ENCODE peak calls at places on chromosomes 3 and 15, in four cellular contexts. One of them, this sample, is unnamed.

GRCh38 chr3:89889386-89889785 is 782.0 kb downstream of the EPHA3 start:
- DNase-seq in NB4: no peak
- DNase-seq in body of pancreas: no peak
- DNase-seq in tibial artery: no peak
- DNase-seq in this sample: no peak

GRCh38 chr15:47885921-47886320 is 168.6 kb downstream of the SEMA6D start:
- DNase-seq in NB4: no peak
- DNase-seq in body of pancreas: no peak
- DNase-seq in tibial artery: no peak
- DNase-seq in this sample: no peak

GRCh38 chr3:51434746-51435323 is 43.8 kb downstream of the RBM15B start:
- DNase-seq in NB4: peak
- DNase-seq in body of pancreas: peak
- DNase-seq in tibial artery: no peak
- DNase-seq in this sample: peak

GRCh38 chr3:27171113-27171512 is 198.1 kb downstream of the NEK10 start:
- DNase-seq in NB4: peak
- DNase-seq in body of pancreas: no peak
- DNase-seq in tibial artery: no peak
- DNase-seq in this sample: peak

GRCh38 chr15:64314456-64314855 is 41.5 kb downstream of the CSNK1G1 start:
- DNase-seq in NB4: no peak
- DNase-seq in body of pancreas: no peak
- DNase-seq in tibial artery: no peak
- DNase-seq in this sample: no peak

GRCh38 chr15:38896652-38897051 is 332.0 kb upstream of the RASGRP1 start:
- DNase-seq in NB4: no peak
- DNase-seq in body of pancreas: no peak
- DNase-seq in tibial artery: no peak
- DNase-seq in this sample: no peak

GRCh38 chr3:110420158-110420641 is 651.4 kb upstream of the NECTIN3 start:
- DNase-seq in NB4: no peak
- DNase-seq in body of pancreas: no peak
- DNase-seq in tibial artery: no peak
- DNase-seq in this sample: no peak

GRCh38 chr15:25846377-25846776 is 16.8 kb downstream of the ATP10A start:
- DNase-seq in NB4: no peak
- DNase-seq in body of pancreas: no peak
- DNase-seq in tibial artery: no peak
- DNase-seq in this sample: no peak

GRCh38 chr3:130737622-130738021 is 9.0 kb downstream of the PIK3R4 start:
- DNase-seq in NB4: no peak
- DNase-seq in body of pancreas: no peak
- DNase-seq in tibial artery: no peak
- DNase-seq in this sample: no peak

GRCh38 chr3:135237371-135237770 is 442.3 kb downstream of the EPHB1 start:
- DNase-seq in NB4: peak
- DNase-seq in body of pancreas: no peak
- DNase-seq in tibial artery: no peak
- DNase-seq in this sample: no peak

GRCh38 chr15:99961011-99961441 is 227.8 kb upstream of the LYSMD4 start:
- DNase-seq in NB4: peak
- DNase-seq in body of pancreas: peak
- DNase-seq in tibial artery: peak
- DNase-seq in this sample: peak
- TF ChIP-seq CTCF in NB4: peak
- TF ChIP-seq CTCF in body of pancreas: peak
- TF ChIP-seq CTCF in tibial artery: no peak
- TF ChIP-seq CTCF in this sample: no peak

GRCh38 chr15:50181983-50182232 is at the start of gene SLC27A2:
- DNase-seq in NB4: no peak
- DNase-seq in body of pancreas: peak
- DNase-seq in tibial artery: no peak
- DNase-seq in this sample: no peak
- TF ChIP-seq CTCF in NB4: peak
- TF ChIP-seq CTCF in body of pancreas: peak
- TF ChIP-seq CTCF in tibial artery: no peak
- TF ChIP-seq CTCF in this sample: peak

GRCh38 chr3:55405436-55405835 is 81.7 kb downstream of the WNT5A start:
- DNase-seq in NB4: peak
- DNase-seq in body of pancreas: no peak
- DNase-seq in tibial artery: no peak
- DNase-seq in this sample: no peak
- TF ChIP-seq CTCF in NB4: peak
- TF ChIP-seq CTCF in body of pancreas: no peak
- TF ChIP-seq CTCF in tibial artery: no peak
- TF ChIP-seq CTCF in this sample: no peak

GRCh38 chr15:28989239-28989830 is 103.6 kb downstream of the APBA2 start:
- DNase-seq in NB4: peak
- DNase-seq in body of pancreas: no peak
- DNase-seq in tibial artery: no peak
- DNase-seq in this sample: no peak
- TF ChIP-seq CTCF in NB4: peak
- TF ChIP-seq CTCF in body of pancreas: no peak
- TF ChIP-seq CTCF in tibial artery: no peak
- TF ChIP-seq CTCF in this sample: no peak

DNA sequence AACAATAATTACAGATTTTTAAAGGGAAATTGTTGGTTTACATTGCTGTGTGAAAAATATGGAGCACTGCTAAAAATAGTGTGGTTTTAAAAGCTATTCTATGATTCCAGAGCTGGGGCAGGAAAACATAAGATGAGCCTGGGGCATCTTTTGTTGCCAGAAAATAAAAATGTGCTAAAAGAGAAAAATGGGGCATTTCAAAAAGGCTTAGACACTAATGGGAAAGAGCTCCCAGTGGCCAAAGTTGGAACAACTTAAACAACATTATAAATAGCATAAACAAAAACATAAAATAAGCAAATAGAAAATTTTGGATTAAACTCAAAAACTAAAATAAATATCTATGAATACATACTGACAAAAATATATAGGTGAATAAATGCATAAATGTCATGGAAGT is 478.9 kb downstream of the NLGN1 start:
- DNase-seq in NB4: no peak
- DNase-seq in body of pancreas: no peak
- DNase-seq in tibial artery: no peak
- DNase-seq in this sample: no peak
- TF ChIP-seq CTCF in NB4: peak
- TF ChIP-seq CTCF in body of pancreas: no peak
- TF ChIP-seq CTCF in tibial artery: no peak
- TF ChIP-seq CTCF in this sample: no peak

GRCh38 chr15:88619796-88620195 is 1.3 kb upstream of the AEN start:
- DNase-seq in NB4: no peak
- DNase-seq in body of pancreas: no peak
- DNase-seq in tibial artery: no peak
- DNase-seq in this sample: no peak

GRCh38 chr15:88623061-88623460 is 1.9 kb downstream of the AEN start:
- DNase-seq in NB4: peak
- DNase-seq in body of pancreas: no peak
- DNase-seq in tibial artery: no peak
- DNase-seq in this sample: no peak

GRCh38 chr15:88621789-88622604 is 857 bp downstream of the AEN start:
- DNase-seq in NB4: peak
- DNase-seq in body of pancreas: no peak
- DNase-seq in tibial artery: no peak
- DNase-seq in this sample: peak

GRCh38 chr15:88622605-88622975 is 1.4 kb downstream of the AEN start:
- DNase-seq in NB4: no peak
- DNase-seq in body of pancreas: no peak
- DNase-seq in tibial artery: no peak
- DNase-seq in this sample: no peak

GRCh38 chr15:88620995-88621772 is at the start of gene AEN:
- DNase-seq in NB4: peak
- DNase-seq in body of pancreas: peak
- DNase-seq in tibial artery: peak
- DNase-seq in this sample: peak
- TF ChIP-seq CTCF in NB4: no peak
- TF ChIP-seq CTCF in body of pancreas: peak
- TF ChIP-seq CTCF in tibial artery: no peak
- TF ChIP-seq CTCF in this sample: peak

DNA sequence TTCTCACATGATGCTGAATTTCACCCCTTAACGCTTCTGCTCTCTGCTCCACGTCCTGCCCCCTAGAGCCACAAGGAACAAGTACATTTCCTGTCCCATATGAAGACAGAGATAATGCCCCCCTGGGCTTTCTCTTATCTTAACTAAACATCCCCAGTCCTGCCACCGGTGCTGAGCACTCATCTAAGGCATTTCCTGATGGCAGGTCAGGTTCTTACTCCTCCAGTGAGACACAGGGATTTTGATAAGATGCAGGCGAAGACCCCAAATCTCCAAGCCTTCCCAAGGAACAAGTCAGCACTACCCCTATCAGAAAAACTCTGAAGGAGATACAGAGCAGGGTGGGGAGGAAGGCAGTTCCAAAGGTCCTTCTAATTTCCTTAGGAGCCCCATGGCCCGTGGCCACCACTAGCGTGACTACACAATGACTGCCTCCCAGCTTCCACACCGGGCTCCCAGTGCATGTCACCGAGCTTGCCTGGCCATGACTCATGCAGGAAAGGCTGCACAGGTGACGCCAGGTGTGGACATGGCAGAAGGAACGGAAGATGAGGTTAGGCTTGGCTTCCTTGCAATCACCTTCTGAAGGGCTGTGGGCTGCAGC is 152.9 kb downstream of the XXYLT1 start:
- DNase-seq in NB4: peak
- DNase-seq in body of pancreas: no peak
- DNase-seq in tibial artery: no peak
- DNase-seq in this sample: no peak
- TF ChIP-seq CTCF in NB4: peak
- TF ChIP-seq CTCF in body of pancreas: no peak
- TF ChIP-seq CTCF in tibial artery: no peak
- TF ChIP-seq CTCF in this sample: no peak

GRCh38 chr3:143121240-143122088 is 1.9 kb downstream of the CHST2 start:
- DNase-seq in NB4: peak
- DNase-seq in body of pancreas: peak
- DNase-seq in tibial artery: no peak
- DNase-seq in this sample: peak
- TF ChIP-seq CTCF in NB4: peak
- TF ChIP-seq CTCF in body of pancreas: no peak
- TF ChIP-seq CTCF in tibial artery: no peak
- TF ChIP-seq CTCF in this sample: peak

GRCh38 chr3:193774916-193775285 is 181.9 kb downstream of the OPA1 start:
- DNase-seq in NB4: no peak
- DNase-seq in body of pancreas: no peak
- DNase-seq in tibial artery: no peak
- DNase-seq in this sample: no peak

GRCh38 chr3:193778676-193779075 is 185.7 kb downstream of the OPA1 start:
- DNase-seq in NB4: no peak
- DNase-seq in body of pancreas: no peak
- DNase-seq in tibial artery: no peak
- DNase-seq in this sample: no peak

GRCh38 chr3:193777524-193777923 is 184.5 kb downstream of the OPA1 start:
- DNase-seq in NB4: no peak
- DNase-seq in body of pancreas: no peak
- DNase-seq in tibial artery: no peak
- DNase-seq in this sample: no peak

GRCh38 chr3:193775421-193776077 is 182.5 kb downstream of the OPA1 start:
- DNase-seq in NB4: no peak
- DNase-seq in body of pancreas: no peak
- DNase-seq in tibial artery: no peak
- DNase-seq in this sample: no peak

DNA sequence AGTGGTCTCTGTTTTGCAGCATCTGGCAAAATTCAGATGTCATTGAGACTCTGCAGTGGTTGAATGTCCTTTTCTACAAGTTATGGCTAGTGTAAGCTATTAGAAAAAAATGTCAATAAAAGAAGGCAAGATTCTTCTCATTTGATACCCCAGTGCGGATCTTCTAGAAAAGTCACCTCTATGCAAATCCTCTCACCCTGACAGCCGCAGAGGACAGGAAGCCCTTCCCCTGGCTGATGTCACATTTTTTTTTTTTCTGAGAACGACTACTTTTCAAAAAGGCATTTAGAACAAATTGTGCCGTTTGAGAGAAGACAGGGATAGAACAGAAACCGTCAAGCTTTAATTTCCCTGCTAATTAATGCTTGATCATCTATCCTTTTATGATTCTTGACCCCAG is 183.6 kb downstream of the OPA1 start:
- DNase-seq in NB4: no peak
- DNase-seq in body of pancreas: no peak
- DNase-seq in tibial artery: no peak
- DNase-seq in this sample: no peak
- TF ChIP-seq CTCF in NB4: no peak
- TF ChIP-seq CTCF in body of pancreas: no peak
- TF ChIP-seq CTCF in tibial artery: no peak
- TF ChIP-seq CTCF in this sample: no peak